ENCODE peak calls at places on chromosomes 6 and 20, in five cellular contexts. One of them, this sample, is unnamed.

GRCh38 chr6:36296240-36296639 is 26.4 kb downstream of the PNPLA1 start:
- DNase-seq in adrenal gland: no peak
- DNase-seq in effector memory CD4-positive, alpha-beta T cell: no peak
- DNase-seq in K562: no peak
- DNase-seq in CD8-positive, alpha-beta T cell: no peak
- DNase-seq in this sample: no peak

GRCh38 chr6:151186276-151186675 is 53.5 kb upstream of the AKAP12 start:
- DNase-seq in adrenal gland: no peak
- DNase-seq in effector memory CD4-positive, alpha-beta T cell: no peak
- DNase-seq in K562: no peak
- DNase-seq in CD8-positive, alpha-beta T cell: no peak
- DNase-seq in this sample: no peak

GRCh38 chr6:101070044-101070608 is 189.0 kb upstream of the ASCC3 start:
- DNase-seq in adrenal gland: no peak
- DNase-seq in effector memory CD4-positive, alpha-beta T cell: no peak
- DNase-seq in K562: no peak
- DNase-seq in CD8-positive, alpha-beta T cell: no peak
- DNase-seq in this sample: no peak

GRCh38 chr6:106536357-106536756 is 92.9 kb downstream of the RTN4IP1 start:
- DNase-seq in adrenal gland: no peak
- DNase-seq in effector memory CD4-positive, alpha-beta T cell: no peak
- DNase-seq in K562: no peak
- DNase-seq in CD8-positive, alpha-beta T cell: no peak
- DNase-seq in this sample: no peak

GRCh38 chr6:38207371-38207770 is 387.8 kb downstream of the ZFAND3 start:
- DNase-seq in adrenal gland: no peak
- DNase-seq in effector memory CD4-positive, alpha-beta T cell: no peak
- DNase-seq in K562: no peak
- DNase-seq in CD8-positive, alpha-beta T cell: no peak
- DNase-seq in this sample: no peak

GRCh38 chr20:23125159-23125558 is 39.0 kb upstream of the CD93 start:
- DNase-seq in adrenal gland: no peak
- DNase-seq in effector memory CD4-positive, alpha-beta T cell: no peak
- DNase-seq in K562: no peak
- DNase-seq in CD8-positive, alpha-beta T cell: no peak
- DNase-seq in this sample: no peak

GRCh38 chr6:45653117-45653883 is 275.6 kb upstream of the SUPT3H start:
- DNase-seq in adrenal gland: no peak
- DNase-seq in effector memory CD4-positive, alpha-beta T cell: no peak
- DNase-seq in K562: no peak
- DNase-seq in CD8-positive, alpha-beta T cell: no peak
- DNase-seq in this sample: no peak

GRCh38 chr6:43395822-43396221 is 26.4 kb upstream of the ZNF318 start:
- DNase-seq in adrenal gland: no peak
- DNase-seq in effector memory CD4-positive, alpha-beta T cell: no peak
- DNase-seq in K562: no peak
- DNase-seq in CD8-positive, alpha-beta T cell: no peak
- DNase-seq in this sample: no peak

GRCh38 chr20:38049800-38050199 is 16.3 kb downstream of the RPRD1B start:
- DNase-seq in adrenal gland: no peak
- DNase-seq in effector memory CD4-positive, alpha-beta T cell: no peak
- DNase-seq in K562: no peak
- DNase-seq in CD8-positive, alpha-beta T cell: no peak
- DNase-seq in this sample: no peak

GRCh38 chr6:113855500-113856010 is 1.6 kb upstream of the MARCKS start:
- DNase-seq in adrenal gland: peak
- DNase-seq in effector memory CD4-positive, alpha-beta T cell: no peak
- DNase-seq in K562: peak
- DNase-seq in CD8-positive, alpha-beta T cell: no peak
- DNase-seq in this sample: peak

DNA sequence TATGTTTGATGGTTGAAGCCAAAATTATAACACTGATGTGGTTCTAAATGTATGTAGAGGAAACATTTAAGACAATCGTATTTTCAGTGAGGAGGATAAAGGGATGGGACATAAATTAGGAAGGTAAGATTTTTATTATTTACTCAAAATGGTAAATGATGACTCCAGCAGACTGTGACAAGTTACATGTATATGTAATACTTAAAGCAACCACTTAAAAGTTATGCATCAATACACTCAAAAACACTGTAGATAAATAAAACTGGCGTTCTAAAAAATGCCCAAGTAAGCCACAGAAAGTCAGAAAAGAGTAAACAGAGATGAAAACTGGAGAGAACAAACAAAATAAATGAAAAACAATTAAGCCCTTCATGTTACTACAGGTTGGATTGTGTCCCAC is 18.7 kb downstream of the HLA-DMB start:
- DNase-seq in adrenal gland: no peak
- DNase-seq in effector memory CD4-positive, alpha-beta T cell: no peak
- DNase-seq in K562: no peak
- DNase-seq in CD8-positive, alpha-beta T cell: no peak
- DNase-seq in this sample: no peak
- H3K27ac ChIP-seq in adrenal gland: no peak
- H3K27ac ChIP-seq in effector memory CD4-positive, alpha-beta T cell: no peak
- H3K27ac ChIP-seq in K562: no peak
- H3K27ac ChIP-seq in CD8-positive, alpha-beta T cell: no peak
- H3K27ac ChIP-seq in this sample: no peak

GRCh38 chr20:62367483-62368302 is 581 bp upstream of the LAMA5 start:
- DNase-seq in adrenal gland: no peak
- DNase-seq in effector memory CD4-positive, alpha-beta T cell: no peak
- DNase-seq in K562: no peak
- DNase-seq in CD8-positive, alpha-beta T cell: no peak
- DNase-seq in this sample: peak
- H3K4me3 ChIP-seq in adrenal gland: peak
- H3K4me3 ChIP-seq in effector memory CD4-positive, alpha-beta T cell: peak
- H3K4me3 ChIP-seq in K562: peak
- H3K4me3 ChIP-seq in CD8-positive, alpha-beta T cell: peak
- H3K4me3 ChIP-seq in this sample: peak

GRCh38 chr6:31717499-31718222 is 2.5 kb downstream of the LY6G6D start:
- DNase-seq in adrenal gland: no peak
- DNase-seq in effector memory CD4-positive, alpha-beta T cell: no peak
- DNase-seq in K562: peak
- DNase-seq in CD8-positive, alpha-beta T cell: no peak
- DNase-seq in this sample: no peak
- H3K27ac ChIP-seq in adrenal gland: no peak
- H3K27ac ChIP-seq in effector memory CD4-positive, alpha-beta T cell: no peak
- H3K27ac ChIP-seq in K562: no peak
- H3K27ac ChIP-seq in CD8-positive, alpha-beta T cell: no peak
- H3K27ac ChIP-seq in this sample: no peak

DNA sequence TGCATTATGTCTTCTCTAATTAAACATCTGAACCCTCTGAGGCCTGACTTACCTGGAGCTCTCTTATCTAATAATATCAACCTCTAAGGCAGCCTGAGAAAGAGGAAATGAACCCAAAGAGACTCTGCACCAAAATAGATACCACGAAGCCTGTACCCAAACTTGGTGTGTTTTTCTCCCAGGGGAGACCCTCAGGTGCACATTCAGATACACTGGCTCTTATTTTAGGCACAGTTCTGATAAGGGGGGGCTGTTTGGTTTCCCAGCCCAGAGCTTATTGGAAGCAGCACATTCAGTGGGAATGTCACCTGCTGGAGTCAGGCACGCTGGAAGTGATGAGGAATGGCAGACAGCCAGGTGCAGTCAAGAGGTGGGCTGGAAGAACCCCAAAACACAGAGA is 9.8 kb upstream of the CCR6 start:
- DNase-seq in adrenal gland: no peak
- DNase-seq in effector memory CD4-positive, alpha-beta T cell: no peak
- DNase-seq in K562: no peak
- DNase-seq in CD8-positive, alpha-beta T cell: no peak
- DNase-seq in this sample: no peak
- H3K4me3 ChIP-seq in adrenal gland: no peak
- H3K4me3 ChIP-seq in effector memory CD4-positive, alpha-beta T cell: peak
- H3K4me3 ChIP-seq in K562: no peak
- H3K4me3 ChIP-seq in CD8-positive, alpha-beta T cell: no peak
- H3K4me3 ChIP-seq in this sample: no peak

DNA sequence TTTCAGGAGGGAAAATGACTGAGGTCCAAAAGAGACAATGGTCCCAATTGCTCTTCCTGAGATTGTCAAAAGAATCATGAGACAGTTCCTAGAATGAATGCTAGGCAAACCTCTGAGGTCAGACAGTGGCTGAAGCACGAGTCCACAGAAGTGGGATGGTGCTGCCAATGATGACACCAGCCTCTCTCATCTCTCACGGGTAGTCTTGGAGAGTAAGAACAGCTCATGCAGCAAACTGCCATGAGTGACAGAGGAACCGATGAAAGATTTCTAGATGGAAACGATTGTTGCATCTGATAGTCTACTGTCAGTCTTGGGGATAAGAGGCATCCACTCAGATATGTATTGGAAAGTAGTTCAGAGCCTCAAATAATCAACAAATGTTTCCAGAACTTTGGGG is 188.7 kb downstream of the SLC24A3 start:
- DNase-seq in adrenal gland: no peak
- DNase-seq in effector memory CD4-positive, alpha-beta T cell: no peak
- DNase-seq in K562: no peak
- DNase-seq in CD8-positive, alpha-beta T cell: no peak
- DNase-seq in this sample: no peak
- H3K27ac ChIP-seq in adrenal gland: no peak
- H3K27ac ChIP-seq in effector memory CD4-positive, alpha-beta T cell: no peak
- H3K27ac ChIP-seq in K562: no peak
- H3K27ac ChIP-seq in CD8-positive, alpha-beta T cell: no peak
- H3K27ac ChIP-seq in this sample: no peak

DNA sequence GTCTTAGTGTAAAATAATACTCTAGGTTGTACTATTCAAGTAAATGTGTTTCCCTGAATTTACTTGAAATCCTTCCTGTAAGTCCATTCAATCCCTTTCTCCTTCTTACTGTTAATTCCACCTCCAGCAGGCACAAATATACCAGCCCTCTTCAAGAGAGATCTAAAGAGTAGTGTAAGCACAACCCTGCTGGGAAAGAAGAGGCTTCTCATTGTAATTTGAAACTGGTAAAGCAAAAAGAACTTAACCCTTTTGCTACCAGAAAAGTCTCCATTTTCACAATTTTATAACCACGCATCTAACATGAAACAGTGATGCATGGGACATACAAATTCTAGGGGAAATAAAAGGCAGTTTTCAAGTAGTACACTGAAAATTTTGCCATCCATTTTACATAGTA is at the start of gene BMP5:
- DNase-seq in adrenal gland: no peak
- DNase-seq in effector memory CD4-positive, alpha-beta T cell: no peak
- DNase-seq in K562: no peak
- DNase-seq in CD8-positive, alpha-beta T cell: no peak
- DNase-seq in this sample: no peak
- H3K4me3 ChIP-seq in adrenal gland: no peak
- H3K4me3 ChIP-seq in effector memory CD4-positive, alpha-beta T cell: no peak
- H3K4me3 ChIP-seq in K562: no peak
- H3K4me3 ChIP-seq in CD8-positive, alpha-beta T cell: no peak
- H3K4me3 ChIP-seq in this sample: peak

DNA sequence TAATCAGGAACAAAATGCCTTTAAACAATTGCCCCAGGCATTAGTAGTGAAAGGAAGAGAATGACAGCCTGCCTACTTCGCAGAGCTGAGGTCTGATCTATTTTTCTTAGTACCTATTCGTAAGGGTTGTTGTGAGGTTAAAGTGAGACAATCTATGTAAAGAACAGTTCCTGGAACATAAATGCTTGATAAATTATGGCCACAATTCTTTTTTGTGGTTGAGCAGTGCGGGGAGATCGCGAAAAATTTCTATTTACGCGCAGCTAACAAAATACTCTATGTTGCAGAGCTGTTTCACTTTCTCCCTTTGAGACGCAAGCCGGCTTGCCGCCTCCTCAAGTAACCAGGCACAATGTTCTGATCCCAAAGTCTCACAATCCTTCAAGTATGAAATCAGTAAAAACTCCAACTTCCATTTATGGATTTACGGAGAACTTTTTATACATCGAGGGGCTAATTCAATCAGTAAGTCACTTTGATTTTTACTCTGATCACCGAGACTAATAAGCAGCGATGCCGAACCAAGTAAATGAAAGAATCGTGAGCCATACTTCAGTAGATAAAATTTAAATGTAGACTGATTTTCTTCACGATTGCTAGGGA is 839 bp upstream of the PNRC1 start:
- DNase-seq in adrenal gland: no peak
- DNase-seq in effector memory CD4-positive, alpha-beta T cell: peak
- DNase-seq in K562: peak
- DNase-seq in CD8-positive, alpha-beta T cell: peak
- DNase-seq in this sample: peak
- H3K27ac ChIP-seq in adrenal gland: peak
- H3K27ac ChIP-seq in effector memory CD4-positive, alpha-beta T cell: peak
- H3K27ac ChIP-seq in K562: peak
- H3K27ac ChIP-seq in CD8-positive, alpha-beta T cell: peak
- H3K27ac ChIP-seq in this sample: peak